ENCODE peak calls at places on chromosomes 4 and X, in nine cellular contexts. I is lower lobe of right lung; B is CD8-positive, alpha-beta memory T cell; A is sigmoid colon; S is SK-N-SH; P is GM23338; M is caudate nucleus; Y is endodermal cell; R is fibroblast of lung. Z is an unnamed sample.

GRCh38 chr4:101981756-101982155 is 191.2 kb downstream of the BANK1 start:
- DNase-seq in I (no peak), B (no peak), A (no peak), S (no peak), P (peak; percentile 11), M (no peak), Y (peak; percentile 41), R (no peak), Z (no peak)

GRCh38 chr4:581753-582361 is 5.8 kb upstream of the TMEM271 start:
- DNase-seq in I (no peak), B (no peak), A (no peak), S (no peak), P (no peak), M (no peak), Y (no peak), R (no peak), Z (no peak)

GRCh38 chrX:23887448-23887847 is 20.3 kb downstream of the APOO start:
- DNase-seq in I (no peak), B (no peak), A (no peak), S (no peak), P (no peak), M (no peak), Y (no peak), R (no peak), Z (no peak)

GRCh38 chr4:6324461-6324998 is 54.9 kb downstream of the WFS1 start:
- DNase-seq in I (no peak), B (no peak), A (no peak), S (no peak), P (no peak), M (no peak), Y (no peak), R (no peak), Z (no peak)

GRCh38 chrX:51461053-51462050 is 35.0 kb downstream of the NUDT11 start:
- DNase-seq in I (no peak), B (no peak), A (no peak), S (peak; percentile 25), P (peak; percentile 61), M (no peak), Y (no peak), R (peak; percentile 41), Z (no peak)

GRCh38 chrX:37871626-37872302 is 24.4 kb upstream of the DYNLT3 start:
- DNase-seq in I (no peak), B (no peak), A (no peak), S (no peak), P (peak; percentile 4), M (no peak), Y (no peak), R (peak; percentile 87), Z (peak; percentile 34)

GRCh38 chr4:86472377-86473019 is 112.6 kb upstream of the MAPK10 start:
- DNase-seq in I (no peak), B (no peak), A (no peak), S (no peak), P (peak; percentile 37), M (no peak), Y (no peak), R (no peak), Z (no peak)

GRCh38 chr4:77990904-77991358 is 66.2 kb upstream of the FRAS1 start:
- DNase-seq in I (no peak), B (no peak), A (no peak), S (peak; percentile 75), P (no peak), M (no peak), Y (no peak), R (no peak), Z (no peak)

GRCh38 chrX:88560673-88561330 is 186.2 kb upstream of the CPXCR1 start:
- DNase-seq in I (no peak), B (no peak), A (no peak), S (no peak), P (no peak), M (no peak), Y (no peak), R (no peak), Z (no peak)

GRCh38 chr4:1261107-1261928 is 12.4 kb upstream of the CTBP1 start:
- DNase-seq in I (no peak), B (no peak), A (no peak), S (no peak), P (no peak), M (no peak), Y (no peak), R (no peak), Z (no peak)

GRCh38 chrX:79270401-79270800 is 96.7 kb downstream of the ITM2A start:
- DNase-seq in I (peak; percentile 46), B (peak; percentile 84), A (no peak), S (no peak), P (peak; percentile 46), M (no peak), Y (peak; percentile 73), R (no peak), Z (no peak)

GRCh38 chr4:5376015-5376414 is 324.7 kb downstream of the STK32B start:
- DNase-seq in I (no peak), B (no peak), A (no peak), S (no peak), P (no peak), M (no peak), Y (no peak), R (no peak), Z (no peak)

GRCh38 chr4:140308366-140309123 is 64.9 kb upstream of the SCOC start:
- DNase-seq in I (no peak), B (no peak), A (peak; percentile 84), S (no peak), P (no peak), M (peak; percentile 50), Y (peak; percentile 29), R (peak; percentile 98), Z (peak; percentile 50)

GRCh38 chrX:44344687-44345086 is 1.2 kb upstream of the EFHC2 start:
- DNase-seq in I (no peak), B (peak; percentile 44), A (no peak), S (no peak), P (no peak), M (no peak), Y (no peak), R (no peak), Z (no peak)

GRCh38 chrX:13373807-13374187 is 53.9 kb upstream of the ATXN3L start:
- DNase-seq in I (no peak), B (no peak), A (no peak), S (no peak), P (no peak), M (no peak), Y (no peak), R (peak; percentile 86), Z (no peak)

GRCh38 chrX:13376857-13377441 is 57.1 kb upstream of the ATXN3L start:
- DNase-seq in I (no peak), B (no peak), A (no peak), S (peak; percentile 8), P (no peak), M (no peak), Y (no peak), R (peak; percentile 98), Z (no peak)

GRCh38 chrX:13380230-13380629 is 60.4 kb upstream of the ATXN3L start:
- DNase-seq in I (no peak), B (no peak), A (no peak), S (no peak), P (no peak), M (no peak), Y (no peak), R (peak; percentile 25), Z (no peak)

GRCh38 chrX:13374364-13374763 is 54.5 kb upstream of the ATXN3L start:
- DNase-seq in I (no peak), B (no peak), A (no peak), S (no peak), P (no peak), M (no peak), Y (no peak), R (no peak), Z (no peak)

DNA sequence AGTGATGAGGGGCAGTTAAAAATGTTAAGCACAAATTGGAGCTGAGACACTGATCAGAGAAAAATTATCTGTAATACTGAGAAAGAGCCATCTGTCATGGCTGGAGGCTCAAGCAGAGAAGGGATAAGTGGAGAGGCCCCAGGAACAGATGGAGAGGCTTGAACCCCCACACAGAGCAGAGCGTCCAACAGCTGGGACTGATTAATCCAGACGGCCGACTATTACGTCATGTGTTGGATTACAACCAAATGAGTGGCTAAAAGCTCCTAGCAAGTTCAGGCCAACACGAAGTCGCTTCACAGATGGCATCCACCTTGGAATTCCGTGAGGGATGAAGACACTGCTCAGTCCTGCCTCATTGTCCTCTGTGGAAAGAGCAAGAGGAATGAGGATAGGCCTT is 57.7 kb upstream of the ATXN3L start:
- DNase-seq in I (no peak), B (no peak), A (no peak), S (peak; percentile 61), P (no peak), M (no peak), Y (no peak), R (peak; percentile 89), Z (no peak)
- H3K27ac ChIP-seq in I (peak overlapping the region; percentile 31), B (no peak overlapping the region), A (peak overlapping the region; percentile 35), S (peak overlapping the region; percentile 81), P (no peak overlapping the region), M (no peak overlapping the region), Y (peak overlapping the region; percentile 24), R (peak overlapping the region; percentile 91), Z (no peak overlapping the region)

GRCh38 chr4:61202100-61202637 is 2.0 kb downstream of the ADGRL3 start:
- DNase-seq in I (peak; percentile 38), B (no peak), A (peak; percentile 57), S (peak; percentile 60), P (peak; percentile 61), M (no peak), Y (no peak), R (peak; percentile 18), Z (no peak)
- H3K27ac ChIP-seq in I (no peak overlapping the region), B (no peak overlapping the region), A (no peak overlapping the region), S (no peak overlapping the region), P (no peak overlapping the region), M (peak overlapping the region; percentile 86), Y (no peak overlapping the region), R (no peak overlapping the region), Z (no peak overlapping the region)

GRCh38 chrX:72038016-72038415 is 93.7 kb downstream of the RTL5 start:
- DNase-seq in I (no peak), B (no peak), A (peak; percentile 15), S (no peak), P (no peak), M (no peak), Y (peak; percentile 14), R (no peak), Z (no peak)
- H3K27ac ChIP-seq in I (no peak overlapping the region), B (no peak overlapping the region), A (no peak overlapping the region), S (no peak overlapping the region), P (no peak overlapping the region), M (no peak overlapping the region), Y (no peak overlapping the region), R (no peak overlapping the region), Z (no peak overlapping the region)

DNA sequence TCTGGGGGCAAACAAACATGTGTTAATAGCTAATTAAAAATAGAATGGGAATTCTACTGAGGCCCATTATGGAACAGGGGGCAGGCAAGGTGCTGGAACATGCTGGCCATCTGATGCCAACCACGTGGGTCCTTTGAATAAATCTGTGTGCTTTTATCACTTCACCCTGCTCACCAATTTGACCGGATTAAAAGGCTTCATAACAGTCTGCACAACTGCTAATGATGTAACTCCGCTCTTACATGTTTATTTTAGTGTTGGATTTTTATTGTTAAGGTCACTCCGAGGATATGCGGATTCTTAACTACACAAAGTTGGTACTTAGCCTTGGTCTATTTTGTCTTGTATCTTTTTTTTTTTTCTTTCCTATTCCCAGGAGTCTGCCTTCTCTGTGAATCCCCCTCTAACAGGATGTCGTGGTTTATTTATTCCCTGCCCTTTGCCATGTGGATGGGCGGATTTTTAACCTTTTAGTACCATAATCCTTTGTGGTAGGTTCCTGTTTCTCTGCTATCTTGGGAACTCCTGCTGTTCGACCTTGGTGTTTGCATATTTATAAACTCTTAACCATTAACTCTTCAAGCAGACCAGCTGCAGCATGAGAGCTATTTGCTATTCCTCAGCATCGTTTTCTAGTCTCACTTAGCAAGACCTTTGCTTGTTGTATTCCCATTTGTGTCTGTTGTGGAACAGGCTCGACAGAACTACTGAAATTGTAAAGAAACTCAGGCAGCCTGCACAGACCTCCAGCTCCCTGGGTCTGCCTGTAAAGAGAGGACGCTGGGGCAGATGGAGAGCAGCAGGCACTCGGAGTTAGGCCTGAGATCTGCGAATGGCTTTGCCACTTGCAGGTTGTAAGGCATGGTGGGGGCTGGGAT is 38.0 kb downstream of the TRIM2 start:
- DNase-seq in I (no peak), B (no peak), A (no peak), S (no peak), P (peak; percentile 42), M (no peak), Y (peak; percentile 69), R (peak; percentile 41), Z (no peak)
- H3K27ac ChIP-seq in I (no peak overlapping the region), B (no peak overlapping the region), A (no peak overlapping the region), S (no peak overlapping the region), P (peak overlapping the region; percentile 23), M (no peak overlapping the region), Y (peak overlapping the region; percentile 83), R (no peak overlapping the region), Z (no peak overlapping the region)